ENCODE peak calls at places on chromosomes 1 and 21, in nine cellular contexts. One of them, this sample, is unnamed.

GRCh38 chr21:20647603-20648002 is 350.6 kb upstream of the NCAM2 start:
- DNase-seq in KBM-7: no peak
- DNase-seq in activated T-helper 9 cell treated with anti-CD3 and anti-CD28 coated beads, Interleukin-2, amount 50 U/mL, for 16 hours: no peak
- DNase-seq in NCI-H1048: no peak
- DNase-seq in NB4: no peak
- DNase-seq in activated effector memory CD4-positive, alpha-beta T cell treated with Interleukin-2 at 50 U/mL for 16 hours: no peak
- DNase-seq in WTC11: no peak
- DNase-seq in activated gamma-delta T cell treated with Interleukin-2 at 50 U/mL for 16 hours: no peak
- DNase-seq in stimulated activated CD8-positive, alpha-beta memory T cell treated with anti-CD3 and anti-CD28 coated beads, Interleukin-12 subunit alpha, Interleukin-12 subunit beta, amount 100 ng/mL, for 1 hour: no peak
- DNase-seq in this sample: no peak

GRCh38 chr1:10631121-10631810 is 156.5 kb downstream of the PEX14 start:
- DNase-seq in NCI-H1048: no peak
- DNase-seq in stimulated activated CD8-positive, alpha-beta memory T cell treated with anti-CD3 and anti-CD28 coated beads, Interleukin-12 subunit alpha, Interleukin-12 subunit beta, amount 100 ng/mL, for 1 hour: no peak
- DNase-seq in activated effector memory CD4-positive, alpha-beta T cell treated with Interleukin-2 at 50 U/mL for 16 hours: no peak
- DNase-seq in KBM-7: no peak
- DNase-seq in WTC11: peak; percentile 16
- DNase-seq in activated T-helper 9 cell treated with anti-CD3 and anti-CD28 coated beads, Interleukin-2, amount 50 U/mL, for 16 hours: no peak
- DNase-seq in activated gamma-delta T cell treated with Interleukin-2 at 50 U/mL for 16 hours: no peak
- DNase-seq in NB4: no peak
- DNase-seq in this sample: no peak

GRCh38 chr1:80656011-80656627 is 1144.6 kb upstream of the ADGRL2 start:
- DNase-seq in stimulated activated CD8-positive, alpha-beta memory T cell treated with anti-CD3 and anti-CD28 coated beads, Interleukin-12 subunit alpha, Interleukin-12 subunit beta, amount 100 ng/mL, for 1 hour: no peak
- DNase-seq in activated T-helper 9 cell treated with anti-CD3 and anti-CD28 coated beads, Interleukin-2, amount 50 U/mL, for 16 hours: no peak
- DNase-seq in NB4: peak; percentile 2
- DNase-seq in KBM-7: no peak
- DNase-seq in activated effector memory CD4-positive, alpha-beta T cell treated with Interleukin-2 at 50 U/mL for 16 hours: no peak
- DNase-seq in activated gamma-delta T cell treated with Interleukin-2 at 50 U/mL for 16 hours: no peak
- DNase-seq in WTC11: peak; percentile 25
- DNase-seq in NCI-H1048: no peak
- DNase-seq in this sample: no peak

GRCh38 chr21:37547615-37547975 is 181.0 kb downstream of the DYRK1A start:
- DNase-seq in stimulated activated CD8-positive, alpha-beta memory T cell treated with anti-CD3 and anti-CD28 coated beads, Interleukin-12 subunit alpha, Interleukin-12 subunit beta, amount 100 ng/mL, for 1 hour: no peak
- DNase-seq in NB4: peak; percentile 12
- DNase-seq in WTC11: no peak
- DNase-seq in activated gamma-delta T cell treated with Interleukin-2 at 50 U/mL for 16 hours: no peak
- DNase-seq in activated T-helper 9 cell treated with anti-CD3 and anti-CD28 coated beads, Interleukin-2, amount 50 U/mL, for 16 hours: no peak
- DNase-seq in KBM-7: peak; percentile 85
- DNase-seq in NCI-H1048: no peak
- DNase-seq in activated effector memory CD4-positive, alpha-beta T cell treated with Interleukin-2 at 50 U/mL for 16 hours: no peak
- DNase-seq in this sample: no peak

GRCh38 chr1:175822575-175822974 is 79.2 kb upstream of the TNR start:
- DNase-seq in activated T-helper 9 cell treated with anti-CD3 and anti-CD28 coated beads, Interleukin-2, amount 50 U/mL, for 16 hours: no peak
- DNase-seq in KBM-7: no peak
- DNase-seq in activated effector memory CD4-positive, alpha-beta T cell treated with Interleukin-2 at 50 U/mL for 16 hours: no peak
- DNase-seq in stimulated activated CD8-positive, alpha-beta memory T cell treated with anti-CD3 and anti-CD28 coated beads, Interleukin-12 subunit alpha, Interleukin-12 subunit beta, amount 100 ng/mL, for 1 hour: no peak
- DNase-seq in activated gamma-delta T cell treated with Interleukin-2 at 50 U/mL for 16 hours: no peak
- DNase-seq in NB4: no peak
- DNase-seq in NCI-H1048: no peak
- DNase-seq in WTC11: no peak
- DNase-seq in this sample: peak; percentile 54

GRCh38 chr1:12387641-12388040 is 157.8 kb downstream of the VPS13D start:
- DNase-seq in stimulated activated CD8-positive, alpha-beta memory T cell treated with anti-CD3 and anti-CD28 coated beads, Interleukin-12 subunit alpha, Interleukin-12 subunit beta, amount 100 ng/mL, for 1 hour: no peak
- DNase-seq in activated effector memory CD4-positive, alpha-beta T cell treated with Interleukin-2 at 50 U/mL for 16 hours: no peak
- DNase-seq in KBM-7: peak; percentile 13
- DNase-seq in NB4: peak; percentile 10
- DNase-seq in NCI-H1048: no peak
- DNase-seq in activated gamma-delta T cell treated with Interleukin-2 at 50 U/mL for 16 hours: no peak
- DNase-seq in activated T-helper 9 cell treated with anti-CD3 and anti-CD28 coated beads, Interleukin-2, amount 50 U/mL, for 16 hours: no peak
- DNase-seq in WTC11: no peak
- DNase-seq in this sample: peak; percentile 34

GRCh38 chr1:43438006-43438405 is 15.7 kb downstream of the HYI start:
- DNase-seq in activated T-helper 9 cell treated with anti-CD3 and anti-CD28 coated beads, Interleukin-2, amount 50 U/mL, for 16 hours: no peak
- DNase-seq in KBM-7: no peak
- DNase-seq in activated gamma-delta T cell treated with Interleukin-2 at 50 U/mL for 16 hours: no peak
- DNase-seq in activated effector memory CD4-positive, alpha-beta T cell treated with Interleukin-2 at 50 U/mL for 16 hours: no peak
- DNase-seq in NB4: no peak
- DNase-seq in stimulated activated CD8-positive, alpha-beta memory T cell treated with anti-CD3 and anti-CD28 coated beads, Interleukin-12 subunit alpha, Interleukin-12 subunit beta, amount 100 ng/mL, for 1 hour: no peak
- DNase-seq in NCI-H1048: no peak
- DNase-seq in WTC11: no peak
- DNase-seq in this sample: no peak

GRCh38 chr1:84995484-84996334 is 1.2 kb downstream of the MCOLN2 start:
- DNase-seq in KBM-7: peak; percentile 42
- DNase-seq in NCI-H1048: no peak
- DNase-seq in stimulated activated CD8-positive, alpha-beta memory T cell treated with anti-CD3 and anti-CD28 coated beads, Interleukin-12 subunit alpha, Interleukin-12 subunit beta, amount 100 ng/mL, for 1 hour: no peak
- DNase-seq in activated effector memory CD4-positive, alpha-beta T cell treated with Interleukin-2 at 50 U/mL for 16 hours: no peak
- DNase-seq in activated T-helper 9 cell treated with anti-CD3 and anti-CD28 coated beads, Interleukin-2, amount 50 U/mL, for 16 hours: no peak
- DNase-seq in NB4: no peak
- DNase-seq in activated gamma-delta T cell treated with Interleukin-2 at 50 U/mL for 16 hours: no peak
- DNase-seq in WTC11: no peak
- DNase-seq in this sample: no peak

GRCh38 chr21:38244885-38245869 is 11.6 kb upstream of the KCNJ15 start:
- DNase-seq in NCI-H1048: no peak
- DNase-seq in KBM-7: no peak
- DNase-seq in activated gamma-delta T cell treated with Interleukin-2 at 50 U/mL for 16 hours: peak; percentile 22
- DNase-seq in stimulated activated CD8-positive, alpha-beta memory T cell treated with anti-CD3 and anti-CD28 coated beads, Interleukin-12 subunit alpha, Interleukin-12 subunit beta, amount 100 ng/mL, for 1 hour: peak; percentile 20
- DNase-seq in NB4: peak; percentile 61
- DNase-seq in WTC11: no peak
- DNase-seq in activated effector memory CD4-positive, alpha-beta T cell treated with Interleukin-2 at 50 U/mL for 16 hours: peak; percentile 7
- DNase-seq in activated T-helper 9 cell treated with anti-CD3 and anti-CD28 coated beads, Interleukin-2, amount 50 U/mL, for 16 hours: peak; percentile 14
- DNase-seq in this sample: peak; percentile 99

GRCh38 chr21:37675202-37675801 is 241.0 kb downstream of the KCNJ6 start:
- DNase-seq in activated effector memory CD4-positive, alpha-beta T cell treated with Interleukin-2 at 50 U/mL for 16 hours: peak; percentile 12
- DNase-seq in NCI-H1048: no peak
- DNase-seq in stimulated activated CD8-positive, alpha-beta memory T cell treated with anti-CD3 and anti-CD28 coated beads, Interleukin-12 subunit alpha, Interleukin-12 subunit beta, amount 100 ng/mL, for 1 hour: peak; percentile 24
- DNase-seq in activated gamma-delta T cell treated with Interleukin-2 at 50 U/mL for 16 hours: peak; percentile 31
- DNase-seq in NB4: peak; percentile 50
- DNase-seq in KBM-7: peak; percentile 55
- DNase-seq in activated T-helper 9 cell treated with anti-CD3 and anti-CD28 coated beads, Interleukin-2, amount 50 U/mL, for 16 hours: peak; percentile 13
- DNase-seq in WTC11: peak; percentile 85
- DNase-seq in this sample: peak; percentile 30

GRCh38 chr1:212608956-212609700 is 567 bp downstream of the ATF3 start:
- DNase-seq in activated effector memory CD4-positive, alpha-beta T cell treated with Interleukin-2 at 50 U/mL for 16 hours: peak; percentile 31
- DNase-seq in NB4: peak; percentile 77
- DNase-seq in KBM-7: peak; percentile 82
- DNase-seq in NCI-H1048: no peak
- DNase-seq in activated T-helper 9 cell treated with anti-CD3 and anti-CD28 coated beads, Interleukin-2, amount 50 U/mL, for 16 hours: peak; percentile 35
- DNase-seq in stimulated activated CD8-positive, alpha-beta memory T cell treated with anti-CD3 and anti-CD28 coated beads, Interleukin-12 subunit alpha, Interleukin-12 subunit beta, amount 100 ng/mL, for 1 hour: no peak
- DNase-seq in activated gamma-delta T cell treated with Interleukin-2 at 50 U/mL for 16 hours: peak; percentile 18
- DNase-seq in WTC11: peak; percentile 78
- DNase-seq in this sample: peak; percentile 42

GRCh38 chr1:178397678-178398077 is 99.1 kb downstream of the CLEC20A start:
- DNase-seq in NCI-H1048: no peak
- DNase-seq in stimulated activated CD8-positive, alpha-beta memory T cell treated with anti-CD3 and anti-CD28 coated beads, Interleukin-12 subunit alpha, Interleukin-12 subunit beta, amount 100 ng/mL, for 1 hour: no peak
- DNase-seq in activated T-helper 9 cell treated with anti-CD3 and anti-CD28 coated beads, Interleukin-2, amount 50 U/mL, for 16 hours: no peak
- DNase-seq in KBM-7: no peak
- DNase-seq in NB4: no peak
- DNase-seq in WTC11: no peak
- DNase-seq in activated effector memory CD4-positive, alpha-beta T cell treated with Interleukin-2 at 50 U/mL for 16 hours: no peak
- DNase-seq in activated gamma-delta T cell treated with Interleukin-2 at 50 U/mL for 16 hours: no peak
- DNase-seq in this sample: peak; percentile 22

This sample was measured in AG10803.